ENCODE peak calls at places on chromosomes 13 and 19, in seven cellular contexts. R is neuronal stem cell, J is H9, N is mesendoderm, M is H1, O is mesenchymal stem cell, Q is trophoblast cell. F is an unnamed sample.

GRCh38 chr13:19088416-19088815 is 93.2 kb downstream of the TUBA3C start:
- DNase-seq in R (no peak), J (no peak), N (no peak), M (no peak), O (no peak), Q (no peak), F (no peak)

GRCh38 chr19:51751655-51752054 is at the start of gene FPR1:
- DNase-seq in R (no peak), J (no peak), N (no peak), M (no peak), O (no peak), Q (peak; percentile 30), F (no peak)

GRCh38 chr19:33227242-33227650 is 1.6 kb upstream of the SLC7A10 start:
- DNase-seq in R (no peak), J (peak; percentile 57), N (peak; percentile 36), M (no peak), O (peak; percentile 48), Q (no peak), F (peak; percentile 6)

GRCh38 chr13:76189882-76190519 is 553.9 kb downstream of the LMO7 start:
- DNase-seq in R (no peak), J (peak; percentile 44), N (no peak), M (no peak), O (no peak), Q (no peak), F (no peak)

GRCh38 chr13:102651892-102652291 is 43.0 kb downstream of the METTL21C start:
- DNase-seq in R (no peak), J (no peak), N (no peak), M (no peak), O (peak; percentile 88), Q (peak; percentile 5), F (peak; percentile 52)

GRCh38 chr19:9323557-9323918 is 441 bp upstream of the ZNF559 start:
- DNase-seq in R (no peak), J (peak; percentile 80), N (peak; percentile 82), M (no peak), O (no peak), Q (peak; percentile 77), F (peak; percentile 75)

GRCh38 chr13:99041788-99042187 is 63.9 kb upstream of the DOCK9 start:
- DNase-seq in R (no peak), J (no peak), N (no peak), M (no peak), O (no peak), Q (no peak), F (no peak)

GRCh38 chr13:94154362-94154761 is 325.1 kb downstream of the DCT start:
- DNase-seq in R (no peak), J (no peak), N (peak; percentile 51), M (no peak), O (no peak), Q (no peak), F (peak; percentile 35)

GRCh38 chr13:91360246-91360751 is 12.8 kb downstream of the MIR17HG start:
- DNase-seq in R (no peak), J (no peak), N (no peak), M (no peak), O (no peak), Q (no peak), F (no peak)

GRCh38 chr19:56955637-56956216 is 115.2 kb upstream of the PEG3 start:
- DNase-seq in R (no peak), J (no peak), N (no peak), M (no peak), O (no peak), Q (peak; percentile 85), F (no peak)
- H2BK5ac ChIP-seq in R (no peak overlapping the region), J (no peak overlapping the region), N (no peak overlapping the region), M (no peak overlapping the region), O (no peak overlapping the region), Q (peak overlapping the region; percentile 37), F (no peak overlapping the region)

GRCh38 chr13:80336335-80336734 is 4.6 kb downstream of the SPRY2 start:
- DNase-seq in R (no peak), J (no peak), N (no peak), M (no peak), O (peak; percentile 44), Q (no peak), F (peak; percentile 18)

GRCh38 chr13:80337011-80337688 is 3.8 kb downstream of the SPRY2 start:
- DNase-seq in R (no peak), J (no peak), N (no peak), M (no peak), O (no peak), Q (no peak), F (no peak)

GRCh38 chr13:80337706-80338105 is 3.2 kb downstream of the SPRY2 start:
- DNase-seq in R (no peak), J (no peak), N (no peak), M (no peak), O (peak; percentile 35), Q (no peak), F (no peak)

GRCh38 chr13:80338781-80339577 is 1.9 kb downstream of the SPRY2 start:
- DNase-seq in R (peak; percentile 82), J (peak; percentile 68), N (peak; percentile 86), M (no peak), O (peak; percentile 87), Q (peak; percentile 31), F (peak; percentile 88)

GRCh38 chr13:80334582-80335260 is 6.2 kb downstream of the SPRY2 start:
- DNase-seq in R (no peak), J (no peak), N (no peak), M (no peak), O (peak; percentile 64), Q (no peak), F (peak; percentile 43)
- H2BK5ac ChIP-seq in R (no peak overlapping the region), J (no peak overlapping the region), N (no peak overlapping the region), M (no peak overlapping the region), O (no peak overlapping the region), Q (no peak overlapping the region), F (no peak overlapping the region)

GRCh38 chr19:3202346-3202745 is 16.6 kb downstream of the NCLN start:
- DNase-seq in R (no peak), J (no peak), N (no peak), M (no peak), O (no peak), Q (no peak), F (no peak)

GRCh38 chr19:3204646-3205275 is 19.0 kb downstream of the NCLN start:
- DNase-seq in R (no peak), J (no peak), N (no peak), M (no peak), O (no peak), Q (no peak), F (no peak)

GRCh38 chr19:3206216-3206953 is 18.1 kb upstream of the CELF5 start:
- DNase-seq in R (no peak), J (no peak), N (no peak), M (no peak), O (no peak), Q (no peak), F (no peak)

GRCh38 chr19:3201911-3202310 is 16.2 kb downstream of the NCLN start:
- DNase-seq in R (no peak), J (no peak), N (no peak), M (no peak), O (no peak), Q (no peak), F (no peak)

GRCh38 chr19:3203754-3204645 is 18.3 kb downstream of the NCLN start:
- DNase-seq in R (no peak), J (no peak), N (no peak), M (no peak), O (no peak), Q (no peak), F (no peak)
- H2BK5ac ChIP-seq in R (no peak overlapping the region), J (no peak overlapping the region), N (no peak overlapping the region), M (no peak overlapping the region), O (no peak overlapping the region), Q (no peak overlapping the region), F (no peak overlapping the region)

DNA sequence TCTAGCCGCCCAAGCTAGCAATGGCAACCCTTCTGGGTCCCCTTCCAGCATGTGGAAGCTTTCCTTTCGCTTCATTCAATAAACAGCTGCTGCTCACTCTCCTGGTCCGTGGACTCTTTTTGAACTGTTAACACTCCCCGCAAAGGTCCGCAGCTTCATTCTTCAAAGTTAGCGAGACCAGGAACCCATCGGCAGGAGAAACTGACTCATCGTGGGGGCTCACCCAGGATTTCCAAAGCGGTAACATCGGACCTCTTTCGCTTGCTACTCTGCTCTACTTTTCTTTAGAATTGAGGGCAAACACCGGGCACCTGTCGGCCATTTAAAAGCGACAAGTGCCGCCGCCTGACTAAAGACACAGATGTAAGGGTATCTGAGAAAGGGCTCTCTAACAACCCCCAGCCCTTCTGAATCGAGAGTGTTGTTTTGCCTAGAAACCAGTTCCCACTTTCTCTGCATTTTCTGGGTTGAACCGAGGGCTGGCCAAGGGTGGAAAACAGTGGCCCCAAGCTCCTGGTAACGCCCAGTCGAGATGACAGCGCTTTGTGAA is 5.8 kb downstream of the UBA52 start:
- DNase-seq in R (no peak), J (no peak), N (no peak), M (no peak), O (no peak), Q (no peak), F (no peak)
- H2BK5ac ChIP-seq in R (no peak overlapping the region), J (no peak overlapping the region), N (no peak overlapping the region), M (no peak overlapping the region), O (no peak overlapping the region), Q (no peak overlapping the region), F (no peak overlapping the region)

GRCh38 chr19:38361633-38362075 is 12.7 kb upstream of the PSMD8 start:
- DNase-seq in R (peak; percentile 88), J (peak; percentile 98), N (peak; percentile 95), M (peak; percentile 78), O (peak; percentile 83), Q (peak; percentile 73), F (peak; percentile 57)

GRCh38 chr19:38362076-38362945 is 12.1 kb upstream of the PSMD8 start:
- DNase-seq in R (peak; percentile 77), J (peak; percentile 96), N (peak; percentile 91), M (peak; percentile 71), O (peak; percentile 71), Q (peak; percentile 65), F (peak; percentile 49)

GRCh38 chr19:38359242-38360021 is 14.9 kb upstream of the PSMD8 start:
- DNase-seq in R (no peak), J (no peak), N (no peak), M (no peak), O (no peak), Q (no peak), F (no peak)

GRCh38 chr19:38360839-38361631 is 13.3 kb upstream of the PSMD8 start:
- DNase-seq in R (no peak), J (no peak), N (no peak), M (no peak), O (no peak), Q (no peak), F (no peak)

GRCh38 chr19:38360351-38360750 is 14.0 kb upstream of the PSMD8 start:
- DNase-seq in R (no peak), J (no peak), N (no peak), M (no peak), O (no peak), Q (no peak), F (no peak)
- H2BK5ac ChIP-seq in R (no peak overlapping the region), J (no peak overlapping the region), N (no peak overlapping the region), M (no peak overlapping the region), O (no peak overlapping the region), Q (no peak overlapping the region), F (no peak overlapping the region)

GRCh38 chr13:26458196-26458734 is 99.2 kb upstream of the WASF3 start:
- DNase-seq in R (no peak), J (no peak), N (no peak), M (no peak), O (no peak), Q (peak; percentile 78), F (no peak)
- H2BK5ac ChIP-seq in R (no peak overlapping the region), J (no peak overlapping the region), N (no peak overlapping the region), M (no peak overlapping the region), O (no peak overlapping the region), Q (no peak overlapping the region), F (no peak overlapping the region)

GRCh38 chr13:74219571-74219970 is 85.4 kb upstream of the KLF12 start:
- DNase-seq in R (no peak), J (no peak), N (no peak), M (no peak), O (no peak), Q (no peak), F (peak; percentile 44)
- H2BK5ac ChIP-seq in R (no peak overlapping the region), J (no peak overlapping the region), N (no peak overlapping the region), M (no peak overlapping the region), O (no peak overlapping the region), Q (no peak overlapping the region), F (peak overlapping the region; percentile 98)

F was measured in IMR-90.